ENCODE peak calls at places on chromosomes 3 and 15, in six cellular contexts. V is lower lobe of right lung; T is dorsolateral prefrontal cortex; N is RWPE2; U is naive thymus-derived CD4-positive, alpha-beta T cell; B is testis. Q is an unnamed sample. For H3K27me3, the result is how much of the 10 kb centered on the place peaks cover.

GRCh38 chr15:53787349-53787748 is 27.9 kb upstream of the WDR72 start:
- DNase-seq in V (no peak), T (no peak), N (no peak), U (no peak), B (no peak), Q (no peak)

GRCh38 chr3:48564022-48564421 is 441 bp upstream of the UCN2 start:
- DNase-seq in V (peak), T (peak), N (no peak), U (no peak), B (peak), Q (peak)

GRCh38 chr15:41258706-41259471 is 27.8 kb downstream of the CHP1 start:
- DNase-seq in V (peak), T (no peak), N (peak), U (no peak), B (no peak), Q (no peak)

GRCh38 chr3:195753609-195754008 is 32.8 kb downstream of the MUC20 start:
- DNase-seq in V (peak), T (no peak), N (no peak), U (no peak), B (no peak), Q (no peak)

GRCh38 chr3:113607219-113607596 is 74.9 kb downstream of the SIDT1 start:
- DNase-seq in V (no peak), T (no peak), N (no peak), U (no peak), B (no peak), Q (no peak)

GRCh38 chr15:47485419-47485818 is 231.9 kb upstream of the SEMA6D start:
- DNase-seq in V (no peak), T (no peak), N (no peak), U (no peak), B (no peak), Q (no peak)

GRCh38 chr15:65824031-65824743 is 32.1 kb upstream of the DENND4A start:
- DNase-seq in V (no peak), T (peak), N (no peak), U (no peak), B (peak), Q (peak)

GRCh38 chr3:161990036-161990435 is 493.4 kb downstream of the OTOL1 start:
- DNase-seq in V (no peak), T (no peak), N (no peak), U (no peak), B (no peak), Q (no peak)

GRCh38 chr3:7788881-7789280 is 712.7 kb upstream of the LMCD1 start:
- DNase-seq in V (no peak), T (no peak), N (no peak), U (no peak), B (no peak), Q (no peak)

GRCh38 chr3:138448631-138449030 is 14.2 kb downstream of the ESYT3 start:
- DNase-seq in V (no peak), T (no peak), N (no peak), U (no peak), B (no peak), Q (no peak)

GRCh38 chr3:66800941-66801545 is 197.1 kb upstream of the KBTBD8 start:
- DNase-seq in V (no peak), T (no peak), N (no peak), U (no peak), B (no peak), Q (no peak)

GRCh38 chr3:103002447-103002846 is 567.6 kb downstream of the ZPLD1 start:
- DNase-seq in V (no peak), T (no peak), N (no peak), U (no peak), B (no peak), Q (no peak)

GRCh38 chr3:12998648-12999047 is 74.6 kb downstream of the IQSEC1 start:
- DNase-seq in V (no peak), T (no peak), N (no peak), U (no peak), B (no peak), Q (no peak)
- H3K27me3 ChIP-seq in V (under half), T (under half), N (under half), U (under half), B (under half), Q (under half)

GRCh38 chr3:176568189-176568588 is 629.1 kb downstream of the TBL1XR1 start:
- DNase-seq in V (no peak), T (no peak), N (no peak), U (no peak), B (no peak), Q (no peak)
- H3K4me3 ChIP-seq in V (no peak), T (no peak), N (no peak), U (no peak), B (no peak), Q (no peak)

GRCh38 chr3:10867384-10867783 is 51.4 kb downstream of the SLC6A11 start:
- DNase-seq in V (no peak), T (no peak), N (no peak), U (no peak), B (no peak), Q (no peak)
- H3K27me3 ChIP-seq in V (under half), T (under half), N (under half), U (under half), B (under half), Q (under half)

GRCh38 chr3:9402410-9403228 is 5.2 kb downstream of the SETD5 start:
- DNase-seq in V (no peak), T (peak), N (no peak), U (no peak), B (peak), Q (no peak)
- H3K4me3 ChIP-seq in V (no peak), T (peak), N (no peak), U (no peak), B (no peak), Q (no peak)

DNA sequence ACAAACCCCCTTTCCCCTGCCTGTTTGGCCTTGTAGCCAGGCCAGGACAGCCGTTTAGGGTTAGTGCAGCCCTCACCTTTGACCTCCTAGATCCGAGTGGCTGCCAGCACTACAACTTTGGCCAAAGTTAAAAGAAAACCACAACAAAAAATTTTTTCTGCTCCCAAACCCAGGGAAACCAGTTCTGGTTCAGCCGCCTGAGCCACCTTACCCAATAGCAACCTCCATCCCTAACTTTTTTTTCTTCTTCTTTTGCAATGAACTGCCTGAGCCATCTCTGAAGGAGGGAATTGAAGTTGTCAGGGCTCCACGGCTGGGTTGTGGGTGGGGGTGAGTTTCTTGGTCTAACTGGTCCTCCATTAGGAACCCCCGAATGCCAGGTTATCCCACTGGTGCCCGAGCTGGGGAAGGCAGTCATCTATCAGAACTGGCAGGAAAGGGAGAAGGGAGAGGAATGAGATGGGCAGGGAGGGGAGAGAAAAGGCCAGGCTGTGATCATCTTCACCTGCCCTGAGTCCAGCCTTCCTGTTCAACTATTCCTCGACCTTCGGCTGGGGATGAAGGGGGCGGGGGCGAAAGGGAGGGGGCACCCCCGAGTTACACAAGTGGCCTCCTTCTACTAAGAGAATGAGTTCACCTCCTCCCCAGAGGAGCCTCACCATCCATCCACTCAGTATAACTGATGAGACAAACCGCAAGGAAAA is 6.2 kb upstream of the NR2F2 start:
- DNase-seq in V (no peak), T (no peak), N (no peak), U (no peak), B (no peak), Q (no peak)
- H3K27me3 ChIP-seq in V (under half), T (half or more), N (under half), U (under half), B (under half), Q (half or more)

GRCh38 chr15:63946524-63947065 is 99.7 kb downstream of the DAPK2 start:
- DNase-seq in V (no peak), T (no peak), N (no peak), U (no peak), B (no peak), Q (no peak)
- H3K4me3 ChIP-seq in V (no peak), T (no peak), N (no peak), U (no peak), B (no peak), Q (no peak)